ENCODE peak calls at places on chromosomes 5 and 9, in seven cellular contexts. I is gastrocnemius medialis, Q is NCI-H1694, Z is RKO, A is osteocyte, K is hypothalamus, U is cardiac septum. L is an unnamed sample.

GRCh38 chr5:80192507-80193241 is 63.2 kb downstream of the SERINC5 start:
- DNase-seq in I (no peak), Q (no peak), Z (no peak), A (no peak), K (no peak), U (no peak), L (no peak)

GRCh38 chr5:136212252-136212721 is 19.3 kb upstream of the SMIM32 start:
- DNase-seq in I (no peak), Q (no peak), Z (peak), A (no peak), K (no peak), U (no peak), L (no peak)

GRCh38 chr5:74390822-74391221 is 249.7 kb downstream of the ENC1 start:
- DNase-seq in I (no peak), Q (no peak), Z (no peak), A (no peak), K (no peak), U (no peak), L (no peak)

GRCh38 chr5:35924122-35924949 is 14.1 kb downstream of the CAPSL start:
- DNase-seq in I (no peak), Q (no peak), Z (no peak), A (no peak), K (no peak), U (no peak), L (no peak)

GRCh38 chr5:59367791-59368394 is 525.6 kb downstream of the PDE4D start:
- DNase-seq in I (no peak), Q (peak), Z (peak), A (no peak), K (no peak), U (no peak), L (no peak)

GRCh38 chr9:29394855-29395254 is 1821.6 kb upstream of the C9orf72 start:
- DNase-seq in I (no peak), Q (no peak), Z (no peak), A (no peak), K (no peak), U (no peak), L (no peak)

GRCh38 chr9:86974421-86974820 is 27.1 kb upstream of the GAS1 start:
- DNase-seq in I (no peak), Q (no peak), Z (no peak), A (no peak), K (no peak), U (no peak), L (no peak)

GRCh38 chr9:96655198-96655851 is at the start of gene PRXL2C:
- DNase-seq in I (peak), Q (peak), Z (peak), A (peak), K (peak), U (peak), L (peak)

GRCh38 chr9:79694676-79695400 is 123.1 kb downstream of the TLE4 start:
- DNase-seq in I (no peak), Q (no peak), Z (no peak), A (no peak), K (no peak), U (no peak), L (no peak)

GRCh38 chr5:9686211-9686610 is 56.1 kb upstream of the TAS2R1 start:
- DNase-seq in I (no peak), Q (no peak), Z (no peak), A (no peak), K (no peak), U (no peak), L (no peak)

GRCh38 chr5:150757087-150757649 is 1.6 kb downstream of the DCTN4 start:
- DNase-seq in I (no peak), Q (no peak), Z (peak), A (no peak), K (no peak), U (no peak), L (no peak)

GRCh38 chr9:138025908-138026307 is 148.3 kb downstream of the CACNA1B start:
- DNase-seq in I (no peak), Q (no peak), Z (no peak), A (peak), K (no peak), U (no peak), L (no peak)

GRCh38 chr9:115845648-115846312 is 307.8 kb upstream of the PAPPA start:
- DNase-seq in I (no peak), Q (no peak), Z (peak), A (no peak), K (no peak), U (no peak), L (no peak)

GRCh38 chr5:56126487-56127179 is 106.5 kb downstream of the ANKRD55 start:
- DNase-seq in I (no peak), Q (no peak), Z (no peak), A (no peak), K (no peak), U (no peak), L (no peak)

GRCh38 chr9:6243746-6244145 is 28.1 kb downstream of the IL33 start:
- DNase-seq in I (no peak), Q (no peak), Z (no peak), A (no peak), K (no peak), U (no peak), L (no peak)

GRCh38 chr5:58999804-59000595 is 417.1 kb downstream of the RAB3C start:
- DNase-seq in I (no peak), Q (no peak), Z (peak), A (no peak), K (peak), U (no peak), L (no peak)

GRCh38 chr5:73093943-73094342 is 26.4 kb upstream of the TMEM171 start:
- DNase-seq in I (no peak), Q (no peak), Z (peak), A (no peak), K (no peak), U (no peak), L (no peak)

GRCh38 chr5:169668732-169669131 is 31.7 kb downstream of the DOCK2 start:
- DNase-seq in I (no peak), Q (no peak), Z (no peak), A (no peak), K (no peak), U (no peak), L (no peak)

GRCh38 chr5:520196-520849 is 3.9 kb downstream of the SLC9A3 start:
- DNase-seq in I (no peak), Q (no peak), Z (no peak), A (no peak), K (no peak), U (no peak), L (no peak)

GRCh38 chr5:116569999-116570398 is 4.6 kb downstream of the SEMA6A start:
- DNase-seq in I (no peak), Q (no peak), Z (no peak), A (no peak), K (no peak), U (no peak), L (no peak)

GRCh38 chr9:106874657-106875056 is 11.7 kb downstream of the ZNF462 start:
- DNase-seq in I (no peak), Q (no peak), Z (no peak), A (no peak), K (no peak), U (no peak), L (no peak)

GRCh38 chr5:65808261-65808741 is 86.3 kb downstream of the NLN start:
- DNase-seq in I (no peak), Q (peak), Z (no peak), A (no peak), K (no peak), U (no peak), L (no peak)

GRCh38 chr9:123753669-123754307 is 176.1 kb downstream of the DENND1A start:
- DNase-seq in I (no peak), Q (no peak), Z (no peak), A (no peak), K (no peak), U (no peak), L (no peak)

GRCh38 chr5:14399054-14399657 is 182.4 kb upstream of the OTULINL start:
- DNase-seq in I (no peak), Q (peak), Z (peak), A (no peak), K (no peak), U (no peak), L (no peak)

GRCh38 chr5:93874080-93874479 is 132.7 kb upstream of the POU5F2 start:
- DNase-seq in I (no peak), Q (no peak), Z (peak), A (no peak), K (no peak), U (no peak), L (no peak)

GRCh38 chr5:149829954-149830353 is 99.8 kb downstream of the PPARGC1B start:
- DNase-seq in I (no peak), Q (peak), Z (no peak), A (no peak), K (no peak), U (no peak), L (no peak)

GRCh38 chr9:136551401-136552116 is 5.7 kb upstream of the NOTCH1 start:
- DNase-seq in I (no peak), Q (no peak), Z (peak), A (no peak), K (no peak), U (no peak), L (no peak)

GRCh38 chr5:10424124-10424731 is 17.5 kb upstream of the ROPN1L start:
- DNase-seq in I (no peak), Q (peak), Z (peak), A (no peak), K (no peak), U (no peak), L (no peak)

GRCh38 chr9:32069169-32069813 is 315.2 kb upstream of the ACO1 start:
- DNase-seq in I (no peak), Q (no peak), Z (peak), A (no peak), K (no peak), U (no peak), L (no peak)